ENCODE peak calls at places on chromosomes 11 and 22, in four cellular contexts. One of them, this sample, is unnamed.

GRCh38 chr11:130874955-130875531 is 41.2 kb downstream of the SNX19 start:
- DNase-seq in astrocyte: no peak
- DNase-seq in A549: no peak
- DNase-seq in right lobe of liver: no peak
- DNase-seq in this sample: no peak

GRCh38 chr11:114259551-114259983 is 36.6 kb upstream of the NNMT start:
- DNase-seq in right lobe of liver: no peak
- DNase-seq in A549: no peak
- DNase-seq in astrocyte: no peak
- DNase-seq in this sample: no peak

GRCh38 chr11:23865341-23865975 is 631.4 kb upstream of the LUZP2 start:
- DNase-seq in A549: no peak
- DNase-seq in astrocyte: peak; percentile 22
- DNase-seq in right lobe of liver: no peak
- DNase-seq in this sample: no peak

GRCh38 chr11:75004215-75004614 is 15.5 kb downstream of the NEU3 start:
- DNase-seq in A549: no peak
- DNase-seq in astrocyte: no peak
- DNase-seq in right lobe of liver: no peak
- DNase-seq in this sample: no peak

GRCh38 chr11:30635401-30635989 is 49.3 kb upstream of the MPPED2 start:
- DNase-seq in astrocyte: peak; percentile 10
- DNase-seq in right lobe of liver: no peak
- DNase-seq in A549: no peak
- DNase-seq in this sample: no peak

GRCh38 chr11:45089845-45090499 is 56.5 kb upstream of the PRDM11 start:
- DNase-seq in astrocyte: peak; percentile 51
- DNase-seq in A549: peak; percentile 60
- DNase-seq in right lobe of liver: no peak
- DNase-seq in this sample: no peak

GRCh38 chr11:74284466-74284865 is 27.0 kb downstream of the P4HA3 start:
- DNase-seq in right lobe of liver: no peak
- DNase-seq in A549: no peak
- DNase-seq in astrocyte: no peak
- DNase-seq in this sample: no peak

GRCh38 chr11:35170503-35170902 is 31.5 kb downstream of the CD44 start:
- DNase-seq in A549: no peak
- DNase-seq in astrocyte: no peak
- DNase-seq in right lobe of liver: no peak
- DNase-seq in this sample: no peak

GRCh38 chr11:125341676-125342075 is 154.4 kb downstream of the FEZ1 start:
- DNase-seq in A549: no peak
- DNase-seq in right lobe of liver: no peak
- DNase-seq in astrocyte: no peak
- DNase-seq in this sample: no peak

GRCh38 chr11:3834349-3835099 is 6.2 kb downstream of the RHOG start:
- DNase-seq in right lobe of liver: peak; percentile 68
- DNase-seq in A549: no peak
- DNase-seq in astrocyte: no peak
- DNase-seq in this sample: no peak

GRCh38 chr11:111561801-111562325 is 21.3 kb downstream of the LAYN start:
- DNase-seq in astrocyte: peak; percentile 86
- DNase-seq in A549: peak; percentile 45
- DNase-seq in right lobe of liver: no peak
- DNase-seq in this sample: peak; percentile 61
- H3K27ac ChIP-seq in astrocyte: peak overlapping the region; percentile 76
- H3K27ac ChIP-seq in A549: peak overlapping the region; percentile 48
- H3K27ac ChIP-seq in right lobe of liver: no peak overlapping the region
- H3K27ac ChIP-seq in this sample: peak overlapping the region; percentile 59

GRCh38 chr11:68021167-68021787 is 9.2 kb upstream of the NDUFS8 start:
- DNase-seq in right lobe of liver: peak; percentile 72
- DNase-seq in astrocyte: no peak
- DNase-seq in A549: peak; percentile 81
- DNase-seq in this sample: no peak
- TF ChIP-seq CTCF in right lobe of liver: peak; percentile 57
- TF ChIP-seq CTCF in astrocyte: no peak
- TF ChIP-seq CTCF in A549: peak; percentile 45
- TF ChIP-seq CTCF in this sample: no peak

DNA sequence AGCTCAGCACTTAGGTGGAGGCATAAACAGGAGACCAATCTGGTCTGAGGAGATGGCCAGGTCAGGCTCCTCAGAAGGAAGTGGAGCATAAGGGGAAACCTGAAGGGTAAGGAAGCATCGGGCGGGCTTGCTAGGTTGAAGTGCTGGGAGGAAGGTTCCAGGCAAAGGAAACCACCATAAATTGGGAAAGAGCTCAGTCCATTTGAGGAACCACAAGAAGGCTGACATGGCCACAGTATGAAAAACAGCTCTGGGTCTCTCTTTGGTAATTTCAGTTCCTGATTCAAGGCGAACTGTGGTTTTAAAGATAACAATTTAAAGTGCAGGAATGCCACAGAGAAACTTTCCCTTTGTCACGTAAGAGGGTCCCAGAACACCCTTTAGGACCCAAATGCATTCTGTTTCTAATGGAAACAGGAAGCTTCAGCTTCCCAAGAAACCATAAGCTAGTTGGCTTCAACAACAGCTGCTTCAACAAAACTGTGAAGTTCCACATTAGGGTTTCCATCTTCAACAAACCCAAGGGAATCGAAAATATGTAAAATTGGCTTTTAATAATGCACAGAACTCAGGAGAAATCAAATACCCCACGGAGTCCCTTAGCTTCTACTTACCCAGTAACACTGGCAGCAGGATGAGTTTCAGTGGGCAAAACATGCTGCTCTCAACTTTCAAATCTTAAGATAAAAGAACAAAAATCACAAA is 10.4 kb downstream of the JAML start:
- DNase-seq in A549: no peak
- DNase-seq in astrocyte: no peak
- DNase-seq in right lobe of liver: no peak
- DNase-seq in this sample: no peak
- H3K4me3 ChIP-seq in A549: no peak overlapping the region
- H3K4me3 ChIP-seq in astrocyte: no peak overlapping the region
- H3K4me3 ChIP-seq in right lobe of liver: no peak overlapping the region
- H3K4me3 ChIP-seq in this sample: no peak overlapping the region

DNA sequence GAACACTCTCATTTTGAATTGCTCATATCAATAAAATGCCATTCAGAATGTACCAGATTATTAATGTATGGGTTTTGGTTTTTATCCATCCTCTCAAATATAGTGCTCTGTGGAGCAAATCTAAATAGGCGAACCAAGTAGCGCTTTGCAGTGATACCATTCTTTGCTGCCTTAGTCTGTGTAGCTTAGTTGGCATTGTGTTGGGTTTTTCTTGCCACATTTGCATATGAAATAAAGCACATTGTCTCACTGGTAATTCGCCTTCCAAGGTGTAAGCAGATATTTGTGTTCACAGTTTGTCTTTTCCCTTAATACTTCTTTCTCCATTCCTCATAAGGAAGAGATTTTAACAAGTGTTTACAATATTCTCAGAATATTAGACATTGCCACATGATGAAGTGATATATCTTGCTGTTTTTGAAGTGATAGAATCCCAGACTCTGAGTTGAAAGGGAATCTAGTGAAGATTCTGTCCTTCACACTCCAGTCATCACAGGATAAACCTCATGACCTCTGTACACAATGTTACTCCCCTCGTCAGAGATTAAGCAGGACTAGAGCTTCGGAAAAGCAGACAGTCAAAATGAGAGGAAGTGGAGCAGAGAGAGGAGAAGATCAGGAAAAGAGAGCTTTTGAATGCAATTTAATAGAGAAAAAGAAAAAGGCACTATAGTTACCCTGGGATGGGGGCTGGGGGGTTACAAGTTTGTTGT is 16.5 kb downstream of the C11orf91 start:
- DNase-seq in A549: no peak
- DNase-seq in astrocyte: no peak
- DNase-seq in right lobe of liver: no peak
- DNase-seq in this sample: no peak
- H3K27ac ChIP-seq in A549: no peak overlapping the region
- H3K27ac ChIP-seq in astrocyte: no peak overlapping the region
- H3K27ac ChIP-seq in right lobe of liver: no peak overlapping the region
- H3K27ac ChIP-seq in this sample: no peak overlapping the region

DNA sequence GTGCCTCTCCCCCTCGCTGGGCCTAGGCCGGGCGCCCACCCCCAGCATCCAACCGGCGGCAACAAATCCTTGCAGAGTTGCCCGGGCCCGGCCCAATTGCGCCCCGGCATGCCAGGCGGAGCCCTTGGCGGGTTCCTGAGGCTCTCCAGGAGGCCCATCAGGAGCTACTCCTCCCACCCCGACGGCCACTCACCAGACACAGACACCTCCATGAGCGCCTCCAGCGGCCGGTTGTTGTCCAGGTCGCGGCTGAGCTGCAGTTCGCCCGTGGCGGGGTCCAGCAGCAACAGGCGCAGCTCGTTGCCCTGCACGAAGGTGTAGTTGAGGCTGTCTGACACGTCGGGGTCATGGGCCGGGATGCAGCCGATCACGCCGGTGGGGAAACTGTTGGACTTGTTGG is 4.0 kb downstream of the CELSR1 start:
- DNase-seq in A549: peak; percentile 87
- DNase-seq in astrocyte: no peak
- DNase-seq in right lobe of liver: no peak
- DNase-seq in this sample: no peak
- TF ChIP-seq CTCF in A549: peak; percentile 47
- TF ChIP-seq CTCF in astrocyte: no peak
- TF ChIP-seq CTCF in right lobe of liver: no peak
- TF ChIP-seq CTCF in this sample: no peak

DNA sequence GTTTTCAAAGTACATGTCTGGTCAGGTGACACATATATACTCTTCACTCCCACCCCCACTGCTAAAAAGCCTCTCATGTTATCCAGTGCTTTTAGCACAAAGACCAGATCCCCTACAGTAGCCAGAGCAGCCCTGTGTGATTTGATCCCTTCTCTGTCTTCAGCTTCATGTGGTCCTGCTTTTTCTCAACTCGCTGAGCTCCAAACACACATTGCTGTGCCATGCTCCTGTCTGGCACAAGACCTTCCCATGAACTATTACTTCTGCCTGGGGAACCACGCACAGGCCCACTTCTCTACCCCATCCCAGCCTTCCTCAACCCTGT is 127.1 kb downstream of the RASSF10 start:
- DNase-seq in astrocyte: no peak
- DNase-seq in A549: no peak
- DNase-seq in right lobe of liver: no peak
- DNase-seq in this sample: no peak
- H3K4me3 ChIP-seq in astrocyte: no peak overlapping the region
- H3K4me3 ChIP-seq in A549: no peak overlapping the region
- H3K4me3 ChIP-seq in right lobe of liver: no peak overlapping the region
- H3K4me3 ChIP-seq in this sample: no peak overlapping the region

GRCh38 chr11:126347751-126348628 is 7.5 kb upstream of the ST3GAL4 start:
- DNase-seq in right lobe of liver: no peak
- DNase-seq in astrocyte: no peak
- DNase-seq in A549: no peak
- DNase-seq in this sample: no peak

GRCh38 chr11:126345759-126346585 is 9.5 kb upstream of the ST3GAL4 start:
- DNase-seq in A549: no peak
- DNase-seq in astrocyte: peak; percentile 79
- DNase-seq in right lobe of liver: peak; percentile 54
- DNase-seq in this sample: no peak

GRCh38 chr11:126344291-126344970 is 11.1 kb upstream of the ST3GAL4 start:
- DNase-seq in A549: no peak
- DNase-seq in astrocyte: no peak
- DNase-seq in right lobe of liver: no peak
- DNase-seq in this sample: no peak

GRCh38 chr11:126345283-126345682 is 10.2 kb upstream of the ST3GAL4 start:
- DNase-seq in right lobe of liver: no peak
- DNase-seq in astrocyte: no peak
- DNase-seq in A549: no peak
- DNase-seq in this sample: no peak

DNA sequence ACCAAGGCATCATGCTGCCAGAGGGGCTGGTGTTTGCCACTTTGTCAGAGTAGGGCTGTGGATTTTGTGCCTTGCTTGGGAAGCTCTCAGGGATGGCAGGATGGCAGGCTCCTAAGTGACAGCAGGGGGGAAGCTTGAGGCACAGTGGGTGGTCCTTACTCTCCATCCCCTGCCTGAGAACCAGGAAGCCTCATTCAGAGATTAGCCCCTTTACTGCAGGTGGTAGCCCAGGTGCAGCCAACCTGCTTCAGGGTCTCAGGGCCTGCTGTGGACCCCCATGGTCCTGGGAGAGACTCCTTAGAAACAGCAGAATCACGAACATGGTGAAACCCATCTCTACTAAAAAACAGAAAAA is 8.9 kb upstream of the ST3GAL4 start:
- DNase-seq in right lobe of liver: no peak
- DNase-seq in astrocyte: no peak
- DNase-seq in A549: no peak
- DNase-seq in this sample: no peak
- H3K27ac ChIP-seq in right lobe of liver: peak overlapping the region; percentile 70
- H3K27ac ChIP-seq in astrocyte: peak overlapping the region; percentile 59
- H3K27ac ChIP-seq in A549: no peak overlapping the region
- H3K27ac ChIP-seq in this sample: peak overlapping the region; percentile 78

This sample was measured in AG04450.